ENCODE peak calls at places on chromosomes 5 and 9, in five cellular contexts. H, O, V, A and K are unnamed samples.

GRCh38 chr5:98638701-98639100 is 134.8 kb upstream of the RGMB start:
- DNase-seq in H (no peak), O (no peak), V (no peak), A (no peak), K (no peak)

GRCh38 chr5:36198281-36198680 is 43.4 kb downstream of the NADK2 start:
- DNase-seq in H (no peak), O (no peak), V (no peak), A (no peak), K (no peak)

GRCh38 chr9:37678789-37679273 is 28.1 kb downstream of the FRMPD1 start:
- DNase-seq in H (no peak), O (no peak), V (no peak), A (no peak), K (no peak)

GRCh38 chr5:172451771-172452197 is 2.5 kb downstream of the SH3PXD2B start:
- DNase-seq in H (no peak), O (peak; percentile 74), V (no peak), A (no peak), K (peak; percentile 75)

GRCh38 chr9:82144803-82145202 is 156.2 kb downstream of the SPATA31D1 start:
- DNase-seq in H (no peak), O (no peak), V (no peak), A (no peak), K (no peak)

GRCh38 chr5:96562614-96563013 is 99.6 kb upstream of the CAST start:
- DNase-seq in H (no peak), O (no peak), V (no peak), A (no peak), K (no peak)

GRCh38 chr9:8030095-8030494 is 230.5 kb upstream of the DMAC1 start:
- DNase-seq in H (no peak), O (no peak), V (no peak), A (no peak), K (no peak)

GRCh38 chr9:113509463-113509862 is 45.9 kb downstream of the RGS3 start:
- DNase-seq in H (no peak), O (no peak), V (no peak), A (peak; percentile 21), K (no peak)

GRCh38 chr9:136328622-136329041 is 1.3 kb downstream of the GPSM1 start:
- DNase-seq in H (no peak), O (no peak), V (no peak), A (no peak), K (no peak)

GRCh38 chr5:75335952-75336624 is 932 bp upstream of the HMGCR start:
- DNase-seq in H (no peak), O (peak; percentile 78), V (peak; percentile 67), A (no peak), K (peak; percentile 62)

GRCh38 chr5:37847978-37848425 is 8.2 kb upstream of the GDNF start:
- DNase-seq in H (no peak), O (peak; percentile 94), V (no peak), A (no peak), K (peak; percentile 66)

GRCh38 chr5:72451771-72452505 is 55.3 kb downstream of the ZNF366 start:
- DNase-seq in H (no peak), O (no peak), V (peak; percentile 20), A (no peak), K (no peak)

DNA sequence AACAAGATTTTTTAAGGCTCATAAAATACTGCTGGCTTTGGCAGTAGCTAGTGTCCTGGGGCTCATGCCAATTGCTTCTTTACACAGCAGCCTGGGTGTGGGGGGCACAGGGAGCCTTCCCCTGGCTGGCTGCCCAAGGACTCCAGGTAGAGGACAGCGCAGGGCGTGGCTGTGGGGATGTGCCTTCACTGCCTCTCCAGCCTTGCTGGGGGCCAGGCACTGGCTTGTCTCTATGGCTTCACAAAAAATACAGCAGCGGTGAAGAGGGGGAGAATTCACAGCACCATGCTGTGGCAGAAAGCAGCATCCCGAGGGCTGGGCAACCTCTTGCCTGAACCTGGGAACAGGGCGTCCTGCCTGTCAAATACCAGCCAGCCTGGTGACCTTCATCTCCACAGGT is 57.4 kb downstream of the DAP start:
- DNase-seq in H (no peak), O (no peak), V (no peak), A (no peak), K (no peak)
- H3K27ac ChIP-seq in H (no peak overlapping the region), O (no peak overlapping the region), V (no peak overlapping the region), A (no peak overlapping the region), K (peak overlapping the region; percentile 68)

GRCh38 chr5:109953821-109954220 is 264.1 kb downstream of the MAN2A1 start:
- DNase-seq in H (no peak), O (no peak), V (no peak), A (no peak), K (no peak)
- TF ChIP-seq CTCF in H (no peak), O (no peak), V (no peak), A (no peak), K (no peak)

GRCh38 chr9:21686738-21687137 is 115.7 kb upstream of the MTAP start:
- DNase-seq in H (no peak), O (no peak), V (no peak), A (no peak), K (no peak)
- H3K27ac ChIP-seq in H (no peak overlapping the region), O (peak overlapping the region; percentile 97), V (peak overlapping the region; percentile 94), A (no peak overlapping the region), K (no peak overlapping the region)

DNA sequence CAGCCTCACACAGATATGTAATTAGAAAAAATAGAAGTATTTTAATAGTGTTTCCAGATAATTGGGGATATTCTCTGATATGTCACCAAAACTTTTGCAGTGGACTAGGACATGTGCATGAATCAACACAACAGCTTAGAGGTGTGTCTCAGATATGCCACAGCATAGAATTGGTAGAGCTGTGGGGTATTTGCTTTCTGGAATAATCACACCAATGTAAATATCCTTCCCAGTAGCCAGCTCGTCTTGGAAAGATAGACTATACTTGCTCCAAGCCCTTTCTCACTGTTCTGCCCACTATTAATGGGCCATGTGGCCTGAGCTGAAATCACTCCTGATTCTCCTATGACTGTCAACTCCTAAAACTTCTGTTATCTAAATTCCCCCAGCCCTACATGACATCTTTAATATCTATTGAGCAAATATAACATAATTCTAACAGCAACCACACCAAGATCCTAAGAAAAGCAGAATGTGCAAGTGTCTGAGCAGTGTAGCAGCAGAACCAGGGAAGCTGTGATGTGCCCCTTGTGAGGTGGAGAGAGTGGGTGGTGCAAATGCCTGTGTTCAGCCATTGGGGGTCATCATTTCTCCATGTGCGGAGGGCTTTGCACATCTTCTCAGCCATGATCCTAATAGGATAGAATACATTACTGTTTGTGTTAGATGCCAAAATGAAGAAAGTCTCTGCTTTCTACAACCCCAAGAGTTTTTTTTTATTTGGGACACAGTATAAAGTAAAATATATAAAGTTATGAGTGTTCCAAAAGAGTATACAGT is 65.0 kb downstream of the MELK start:
- DNase-seq in H (no peak), O (no peak), V (no peak), A (no peak), K (no peak)
- TF ChIP-seq CTCF in H (no peak), O (no peak), V (no peak), A (no peak), K (no peak)

DNA sequence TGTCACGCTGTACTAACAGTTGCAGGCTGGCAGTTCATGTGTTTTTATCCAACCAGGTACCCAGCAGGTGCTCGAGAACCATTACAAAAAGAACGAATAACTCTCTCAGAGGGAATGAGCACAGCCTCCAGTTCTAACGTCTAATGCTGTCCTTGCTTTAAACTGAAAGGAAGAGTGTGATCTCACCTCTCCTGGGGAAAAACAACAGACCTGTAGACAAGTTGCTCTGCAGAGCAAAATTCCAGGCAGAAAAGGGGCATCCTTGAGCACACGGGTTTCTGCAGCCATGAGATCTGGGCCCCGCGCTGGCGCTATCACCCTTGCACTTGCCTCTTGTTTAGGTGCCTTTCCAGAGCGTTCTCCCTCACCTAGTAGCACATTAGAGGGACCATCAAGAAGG is 92.5 kb upstream of the DNAH5 start:
- DNase-seq in H (no peak), O (peak; percentile 36), V (peak; percentile 22), A (no peak), K (no peak)
- H3K27ac ChIP-seq in H (peak overlapping the region; percentile 60), O (peak overlapping the region; percentile 93), V (peak overlapping the region; percentile 84), A (no peak overlapping the region), K (peak overlapping the region; percentile 81)

GRCh38 chr9:83992407-83992806 is 11.8 kb downstream of the RMI1 start:
- DNase-seq in H (no peak), O (no peak), V (no peak), A (no peak), K (peak; percentile 15)
- TF ChIP-seq CTCF in H (no peak), O (no peak), V (peak; percentile 19), A (no peak), K (no peak)

DNA sequence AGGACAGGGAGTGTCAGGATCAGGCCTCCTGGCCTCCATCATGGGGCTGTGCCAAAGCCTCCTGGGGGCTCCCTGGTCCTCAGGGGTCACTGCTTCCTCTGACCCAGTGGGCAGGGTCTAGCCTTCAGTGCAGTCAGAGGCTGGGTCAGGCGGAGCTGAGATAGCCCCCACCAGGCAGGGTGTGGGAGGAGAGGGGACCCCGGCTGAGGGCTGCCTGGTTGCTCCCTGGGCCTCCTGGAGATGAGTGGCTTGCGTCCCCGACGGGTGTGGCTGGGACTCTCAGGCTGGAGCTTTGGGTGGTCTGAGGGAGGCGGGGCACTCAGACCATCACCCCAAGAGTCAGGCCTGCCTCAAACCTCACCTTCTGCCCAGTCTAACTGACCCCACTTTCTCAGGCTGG is 21.7 kb downstream of the FAM163B start:
- DNase-seq in H (no peak), O (no peak), V (no peak), A (no peak), K (no peak)
- H3K27ac ChIP-seq in H (no peak overlapping the region), O (no peak overlapping the region), V (no peak overlapping the region), A (no peak overlapping the region), K (no peak overlapping the region)

GRCh38 chr5:625516-625915 is 13.4 kb downstream of the CEP72 start:
- DNase-seq in H (no peak), O (no peak), V (no peak), A (peak; percentile 41), K (no peak)

GRCh38 chr5:624951-625230 is 12.8 kb downstream of the CEP72 start:
- DNase-seq in H (no peak), O (no peak), V (no peak), A (peak; percentile 56), K (no peak)

GRCh38 chr5:624118-624950 is 12.2 kb downstream of the CEP72 start:
- DNase-seq in H (no peak), O (no peak), V (no peak), A (peak; percentile 54), K (no peak)

GRCh38 chr5:627840-628239 is 15.7 kb downstream of the CEP72 start:
- DNase-seq in H (no peak), O (no peak), V (no peak), A (peak; percentile 48), K (no peak)

GRCh38 chr5:626850-627249 is 14.7 kb downstream of the CEP72 start:
- DNase-seq in H (no peak), O (no peak), V (no peak), A (no peak), K (no peak)
- TF ChIP-seq CTCF in H (no peak), O (no peak), V (no peak), A (no peak), K (no peak)